ENCODE peak calls at places on chromosomes 5 and 9, in ten cellular contexts. One of them, this sample, is unnamed.

GRCh38 chr5:84085387-84086041 is 299.2 kb downstream of the EDIL3 start:
- DNase-seq in IMR-90: no peak
- DNase-seq in neuronal stem cell: no peak
- DNase-seq in psoas muscle: no peak
- DNase-seq in iPS-NIHi11: no peak
- DNase-seq in effector memory CD8-positive, alpha-beta T cell: no peak
- DNase-seq in GM12865: no peak
- DNase-seq in EL: no peak
- DNase-seq in HTR-8/SVneo: no peak
- DNase-seq in BJ: no peak
- DNase-seq in this sample: no peak

GRCh38 chr5:133026664-133027153 is 360 bp upstream of the ZCCHC10 start:
- DNase-seq in psoas muscle: no peak
- DNase-seq in neuronal stem cell: no peak
- DNase-seq in EL: no peak
- DNase-seq in GM12865: no peak
- DNase-seq in HTR-8/SVneo: no peak
- DNase-seq in iPS-NIHi11: no peak
- DNase-seq in BJ: no peak
- DNase-seq in IMR-90: no peak
- DNase-seq in effector memory CD8-positive, alpha-beta T cell: no peak
- DNase-seq in this sample: no peak

GRCh38 chr9:21682981-21683380 is 119.5 kb upstream of the MTAP start:
- DNase-seq in iPS-NIHi11: no peak
- DNase-seq in IMR-90: peak
- DNase-seq in psoas muscle: no peak
- DNase-seq in GM12865: no peak
- DNase-seq in effector memory CD8-positive, alpha-beta T cell: no peak
- DNase-seq in EL: peak
- DNase-seq in HTR-8/SVneo: no peak
- DNase-seq in BJ: no peak
- DNase-seq in neuronal stem cell: no peak
- DNase-seq in this sample: no peak

GRCh38 chr5:173727839-173728778 is 111.7 kb upstream of the BOD1 start:
- DNase-seq in psoas muscle: no peak
- DNase-seq in neuronal stem cell: no peak
- DNase-seq in effector memory CD8-positive, alpha-beta T cell: no peak
- DNase-seq in HTR-8/SVneo: no peak
- DNase-seq in EL: no peak
- DNase-seq in BJ: no peak
- DNase-seq in IMR-90: no peak
- DNase-seq in iPS-NIHi11: no peak
- DNase-seq in GM12865: no peak
- DNase-seq in this sample: no peak

GRCh38 chr5:160460377-160461049 is 38.9 kb downstream of the PTTG1 start:
- DNase-seq in HTR-8/SVneo: no peak
- DNase-seq in effector memory CD8-positive, alpha-beta T cell: no peak
- DNase-seq in psoas muscle: no peak
- DNase-seq in neuronal stem cell: peak
- DNase-seq in EL: peak
- DNase-seq in IMR-90: no peak
- DNase-seq in iPS-NIHi11: no peak
- DNase-seq in GM12865: no peak
- DNase-seq in BJ: no peak
- DNase-seq in this sample: no peak

GRCh38 chr5:2995667-2996066 is 244.2 kb upstream of the IRX2 start:
- DNase-seq in effector memory CD8-positive, alpha-beta T cell: no peak
- DNase-seq in BJ: no peak
- DNase-seq in neuronal stem cell: no peak
- DNase-seq in IMR-90: no peak
- DNase-seq in EL: no peak
- DNase-seq in GM12865: no peak
- DNase-seq in psoas muscle: no peak
- DNase-seq in HTR-8/SVneo: no peak
- DNase-seq in iPS-NIHi11: no peak
- DNase-seq in this sample: no peak

GRCh38 chr5:62192958-62193357 is 113.0 kb upstream of the KIF2A start:
- DNase-seq in IMR-90: no peak
- DNase-seq in HTR-8/SVneo: no peak
- DNase-seq in GM12865: no peak
- DNase-seq in neuronal stem cell: no peak
- DNase-seq in iPS-NIHi11: no peak
- DNase-seq in effector memory CD8-positive, alpha-beta T cell: no peak
- DNase-seq in psoas muscle: no peak
- DNase-seq in BJ: no peak
- DNase-seq in EL: no peak
- DNase-seq in this sample: no peak

GRCh38 chr9:12785251-12785880 is 10.5 kb downstream of the LURAP1L start:
- DNase-seq in psoas muscle: no peak
- DNase-seq in iPS-NIHi11: no peak
- DNase-seq in EL: peak
- DNase-seq in IMR-90: peak
- DNase-seq in neuronal stem cell: no peak
- DNase-seq in HTR-8/SVneo: no peak
- DNase-seq in BJ: no peak
- DNase-seq in effector memory CD8-positive, alpha-beta T cell: no peak
- DNase-seq in GM12865: no peak
- DNase-seq in this sample: no peak

GRCh38 chr9:124477211-124478013 is 27.2 kb downstream of the ADGRD2 start:
- DNase-seq in BJ: no peak
- DNase-seq in IMR-90: no peak
- DNase-seq in neuronal stem cell: peak
- DNase-seq in effector memory CD8-positive, alpha-beta T cell: no peak
- DNase-seq in HTR-8/SVneo: no peak
- DNase-seq in EL: no peak
- DNase-seq in iPS-NIHi11: peak
- DNase-seq in psoas muscle: no peak
- DNase-seq in GM12865: no peak
- DNase-seq in this sample: no peak

GRCh38 chr5:36507332-36507952 is 99.0 kb upstream of the SLC1A3 start:
- DNase-seq in HTR-8/SVneo: peak
- DNase-seq in effector memory CD8-positive, alpha-beta T cell: peak
- DNase-seq in psoas muscle: peak
- DNase-seq in IMR-90: peak
- DNase-seq in neuronal stem cell: peak
- DNase-seq in GM12865: peak
- DNase-seq in BJ: no peak
- DNase-seq in EL: peak
- DNase-seq in iPS-NIHi11: peak
- DNase-seq in this sample: peak

GRCh38 chr9:94301577-94301976 is 26.9 kb downstream of the NUTM2F start:
- DNase-seq in EL: no peak
- DNase-seq in iPS-NIHi11: no peak
- DNase-seq in IMR-90: no peak
- DNase-seq in neuronal stem cell: no peak
- DNase-seq in HTR-8/SVneo: no peak
- DNase-seq in GM12865: no peak
- DNase-seq in psoas muscle: no peak
- DNase-seq in BJ: no peak
- DNase-seq in effector memory CD8-positive, alpha-beta T cell: no peak
- DNase-seq in this sample: no peak

GRCh38 chr5:92337772-92338234 is 954.7 kb upstream of the ARRDC3 start:
- DNase-seq in GM12865: no peak
- DNase-seq in neuronal stem cell: no peak
- DNase-seq in IMR-90: peak
- DNase-seq in HTR-8/SVneo: no peak
- DNase-seq in iPS-NIHi11: no peak
- DNase-seq in BJ: peak
- DNase-seq in EL: peak
- DNase-seq in effector memory CD8-positive, alpha-beta T cell: no peak
- DNase-seq in psoas muscle: no peak
- DNase-seq in this sample: no peak

GRCh38 chr9:127977877-127978647 is 2.7 kb downstream of the EEIG1 start:
- DNase-seq in IMR-90: peak
- DNase-seq in neuronal stem cell: no peak
- DNase-seq in HTR-8/SVneo: no peak
- DNase-seq in psoas muscle: peak
- DNase-seq in effector memory CD8-positive, alpha-beta T cell: no peak
- DNase-seq in GM12865: peak
- DNase-seq in BJ: no peak
- DNase-seq in EL: peak
- DNase-seq in iPS-NIHi11: no peak
- DNase-seq in this sample: no peak

GRCh38 chr5:151580858-151581257 is 10.3 kb downstream of the FAT2 start:
- DNase-seq in IMR-90: no peak
- DNase-seq in GM12865: no peak
- DNase-seq in BJ: no peak
- DNase-seq in neuronal stem cell: no peak
- DNase-seq in HTR-8/SVneo: no peak
- DNase-seq in effector memory CD8-positive, alpha-beta T cell: no peak
- DNase-seq in EL: no peak
- DNase-seq in psoas muscle: no peak
- DNase-seq in iPS-NIHi11: peak
- DNase-seq in this sample: no peak

GRCh38 chr5:151174612-151175101 is 17.1 kb upstream of the ANXA6 start:
- DNase-seq in effector memory CD8-positive, alpha-beta T cell: no peak
- DNase-seq in HTR-8/SVneo: no peak
- DNase-seq in EL: no peak
- DNase-seq in iPS-NIHi11: peak
- DNase-seq in BJ: no peak
- DNase-seq in IMR-90: no peak
- DNase-seq in neuronal stem cell: no peak
- DNase-seq in GM12865: no peak
- DNase-seq in psoas muscle: peak
- DNase-seq in this sample: no peak

GRCh38 chr9:109907400-109907799 is 127.4 kb downstream of the PALM2AKAP2 start:
- DNase-seq in effector memory CD8-positive, alpha-beta T cell: no peak
- DNase-seq in EL: no peak
- DNase-seq in iPS-NIHi11: peak
- DNase-seq in psoas muscle: no peak
- DNase-seq in HTR-8/SVneo: no peak
- DNase-seq in IMR-90: no peak
- DNase-seq in GM12865: peak
- DNase-seq in BJ: no peak
- DNase-seq in neuronal stem cell: no peak
- DNase-seq in this sample: no peak

GRCh38 chr5:39117401-39117800 is 43.2 kb upstream of the RICTOR start:
- DNase-seq in iPS-NIHi11: no peak
- DNase-seq in BJ: peak
- DNase-seq in EL: peak
- DNase-seq in psoas muscle: no peak
- DNase-seq in IMR-90: peak
- DNase-seq in HTR-8/SVneo: no peak
- DNase-seq in neuronal stem cell: no peak
- DNase-seq in GM12865: no peak
- DNase-seq in effector memory CD8-positive, alpha-beta T cell: no peak
- DNase-seq in this sample: no peak

GRCh38 chr5:69115526-69115925 is 21.7 kb downstream of the SLC30A5 start:
- DNase-seq in HTR-8/SVneo: no peak
- DNase-seq in GM12865: no peak
- DNase-seq in EL: no peak
- DNase-seq in psoas muscle: no peak
- DNase-seq in iPS-NIHi11: no peak
- DNase-seq in IMR-90: no peak
- DNase-seq in effector memory CD8-positive, alpha-beta T cell: no peak
- DNase-seq in BJ: no peak
- DNase-seq in neuronal stem cell: no peak
- DNase-seq in this sample: no peak

GRCh38 chr9:99911600-99911999 is 5.1 kb downstream of the STX17 start:
- DNase-seq in iPS-NIHi11: no peak
- DNase-seq in EL: no peak
- DNase-seq in neuronal stem cell: no peak
- DNase-seq in HTR-8/SVneo: no peak
- DNase-seq in psoas muscle: no peak
- DNase-seq in GM12865: no peak
- DNase-seq in BJ: no peak
- DNase-seq in IMR-90: no peak
- DNase-seq in effector memory CD8-positive, alpha-beta T cell: no peak
- DNase-seq in this sample: no peak

GRCh38 chr9:135619599-135619886 is 19.8 kb downstream of the GLT6D1 start:
- DNase-seq in EL: no peak
- DNase-seq in neuronal stem cell: no peak
- DNase-seq in BJ: no peak
- DNase-seq in iPS-NIHi11: no peak
- DNase-seq in effector memory CD8-positive, alpha-beta T cell: no peak
- DNase-seq in GM12865: no peak
- DNase-seq in IMR-90: no peak
- DNase-seq in HTR-8/SVneo: no peak
- DNase-seq in psoas muscle: no peak
- DNase-seq in this sample: no peak

GRCh38 chr5:133015466-133015865 is 10.9 kb downstream of the ZCCHC10 start:
- DNase-seq in effector memory CD8-positive, alpha-beta T cell: no peak
- DNase-seq in GM12865: no peak
- DNase-seq in EL: no peak
- DNase-seq in BJ: no peak
- DNase-seq in IMR-90: no peak
- DNase-seq in neuronal stem cell: no peak
- DNase-seq in iPS-NIHi11: no peak
- DNase-seq in psoas muscle: no peak
- DNase-seq in HTR-8/SVneo: no peak
- DNase-seq in this sample: no peak

GRCh38 chr5:10479226-10479721 is 37.6 kb downstream of the ROPN1L start:
- DNase-seq in psoas muscle: no peak
- DNase-seq in HTR-8/SVneo: peak
- DNase-seq in neuronal stem cell: no peak
- DNase-seq in EL: peak
- DNase-seq in IMR-90: peak
- DNase-seq in iPS-NIHi11: peak
- DNase-seq in GM12865: no peak
- DNase-seq in effector memory CD8-positive, alpha-beta T cell: no peak
- DNase-seq in BJ: peak
- DNase-seq in this sample: no peak

GRCh38 chr9:3954228-3954949 is 345.5 kb downstream of the GLIS3 start:
- DNase-seq in effector memory CD8-positive, alpha-beta T cell: no peak
- DNase-seq in GM12865: no peak
- DNase-seq in HTR-8/SVneo: no peak
- DNase-seq in iPS-NIHi11: no peak
- DNase-seq in EL: no peak
- DNase-seq in BJ: no peak
- DNase-seq in IMR-90: no peak
- DNase-seq in neuronal stem cell: peak
- DNase-seq in psoas muscle: no peak
- DNase-seq in this sample: no peak

GRCh38 chr9:132584616-132585560 is 2.5 kb downstream of the BARHL1 start:
- DNase-seq in neuronal stem cell: no peak
- DNase-seq in BJ: no peak
- DNase-seq in iPS-NIHi11: no peak
- DNase-seq in HTR-8/SVneo: peak
- DNase-seq in GM12865: no peak
- DNase-seq in effector memory CD8-positive, alpha-beta T cell: no peak
- DNase-seq in psoas muscle: no peak
- DNase-seq in IMR-90: peak
- DNase-seq in EL: peak
- DNase-seq in this sample: no peak